ENCODE peak calls at places on chromosome 11, in six cellular contexts. One of them, this sample, is unnamed.

GRCh38 chr11:3834349-3835099 is 6.2 kb downstream of the RHOG start:
- DNase-seq in suprapubic skin: peak; percentile 80
- DNase-seq in stomach: peak; percentile 40
- DNase-seq in HepG2: no peak
- DNase-seq in GM12878: no peak
- DNase-seq in sigmoid colon: no peak
- DNase-seq in this sample: no peak

GRCh38 chr11:27722945-27723344 is 22.7 kb upstream of the BDNF start:
- DNase-seq in stomach: no peak
- DNase-seq in sigmoid colon: no peak
- DNase-seq in suprapubic skin: no peak
- DNase-seq in GM12878: no peak
- DNase-seq in HepG2: no peak
- DNase-seq in this sample: no peak

GRCh38 chr11:83643115-83643514 is 356.9 kb upstream of the CCDC90B start:
- DNase-seq in stomach: no peak
- DNase-seq in suprapubic skin: no peak
- DNase-seq in GM12878: peak; percentile 26
- DNase-seq in HepG2: no peak
- DNase-seq in sigmoid colon: no peak
- DNase-seq in this sample: no peak

GRCh38 chr11:113549611-113550061 is 74.4 kb upstream of the DRD2 start:
- DNase-seq in suprapubic skin: no peak
- DNase-seq in stomach: no peak
- DNase-seq in sigmoid colon: no peak
- DNase-seq in HepG2: no peak
- DNase-seq in GM12878: no peak
- DNase-seq in this sample: no peak

GRCh38 chr11:100512475-100512874 is 174.6 kb upstream of the ARHGAP42 start:
- DNase-seq in suprapubic skin: no peak
- DNase-seq in GM12878: no peak
- DNase-seq in stomach: no peak
- DNase-seq in HepG2: no peak
- DNase-seq in sigmoid colon: no peak
- DNase-seq in this sample: no peak

GRCh38 chr11:86559311-86559945 is 113.0 kb downstream of the ME3 start:
- DNase-seq in stomach: no peak
- DNase-seq in sigmoid colon: peak; percentile 69
- DNase-seq in GM12878: no peak
- DNase-seq in HepG2: no peak
- DNase-seq in suprapubic skin: no peak
- DNase-seq in this sample: peak; percentile 36

GRCh38 chr11:116791002-116791812 is 472 bp downstream of the APOA5 start:
- DNase-seq in HepG2: peak; percentile 73
- DNase-seq in suprapubic skin: peak; percentile 87
- DNase-seq in sigmoid colon: peak; percentile 88
- DNase-seq in stomach: peak; percentile 86
- DNase-seq in GM12878: no peak
- DNase-seq in this sample: peak; percentile 68

GRCh38 chr11:124917115-124917637 is 1.9 kb upstream of the HEPN1 start:
- DNase-seq in GM12878: no peak
- DNase-seq in stomach: no peak
- DNase-seq in sigmoid colon: no peak
- DNase-seq in HepG2: peak; percentile 16
- DNase-seq in suprapubic skin: no peak
- DNase-seq in this sample: no peak

GRCh38 chr11:16392646-16393045 is 36.3 kb upstream of the SOX6 start:
- DNase-seq in sigmoid colon: no peak
- DNase-seq in stomach: no peak
- DNase-seq in GM12878: no peak
- DNase-seq in HepG2: no peak
- DNase-seq in suprapubic skin: no peak
- DNase-seq in this sample: no peak

GRCh38 chr11:12239396-12240298 is 129.3 kb downstream of the MICAL2 start:
- DNase-seq in HepG2: no peak
- DNase-seq in sigmoid colon: no peak
- DNase-seq in suprapubic skin: no peak
- DNase-seq in GM12878: no peak
- DNase-seq in stomach: peak; percentile 77
- DNase-seq in this sample: no peak

GRCh38 chr11:24587655-24588054 is 90.8 kb downstream of the LUZP2 start:
- DNase-seq in GM12878: no peak
- DNase-seq in stomach: no peak
- DNase-seq in suprapubic skin: no peak
- DNase-seq in HepG2: no peak
- DNase-seq in sigmoid colon: no peak
- DNase-seq in this sample: no peak

GRCh38 chr11:75035911-75036536 is 47.3 kb downstream of the NEU3 start:
- DNase-seq in suprapubic skin: no peak
- DNase-seq in HepG2: no peak
- DNase-seq in stomach: no peak
- DNase-seq in GM12878: no peak
- DNase-seq in sigmoid colon: no peak
- DNase-seq in this sample: no peak

GRCh38 chr11:17887779-17888178 is 125.1 kb downstream of the SERGEF start:
- DNase-seq in suprapubic skin: no peak
- DNase-seq in GM12878: no peak
- DNase-seq in HepG2: no peak
- DNase-seq in sigmoid colon: no peak
- DNase-seq in stomach: no peak
- DNase-seq in this sample: no peak
- TF ChIP-seq EP300 in suprapubic skin: no peak
- TF ChIP-seq EP300 in GM12878: no peak
- TF ChIP-seq EP300 in HepG2: no peak
- TF ChIP-seq EP300 in sigmoid colon: no peak
- TF ChIP-seq EP300 in stomach: no peak
- TF ChIP-seq EP300 in this sample: no peak

DNA sequence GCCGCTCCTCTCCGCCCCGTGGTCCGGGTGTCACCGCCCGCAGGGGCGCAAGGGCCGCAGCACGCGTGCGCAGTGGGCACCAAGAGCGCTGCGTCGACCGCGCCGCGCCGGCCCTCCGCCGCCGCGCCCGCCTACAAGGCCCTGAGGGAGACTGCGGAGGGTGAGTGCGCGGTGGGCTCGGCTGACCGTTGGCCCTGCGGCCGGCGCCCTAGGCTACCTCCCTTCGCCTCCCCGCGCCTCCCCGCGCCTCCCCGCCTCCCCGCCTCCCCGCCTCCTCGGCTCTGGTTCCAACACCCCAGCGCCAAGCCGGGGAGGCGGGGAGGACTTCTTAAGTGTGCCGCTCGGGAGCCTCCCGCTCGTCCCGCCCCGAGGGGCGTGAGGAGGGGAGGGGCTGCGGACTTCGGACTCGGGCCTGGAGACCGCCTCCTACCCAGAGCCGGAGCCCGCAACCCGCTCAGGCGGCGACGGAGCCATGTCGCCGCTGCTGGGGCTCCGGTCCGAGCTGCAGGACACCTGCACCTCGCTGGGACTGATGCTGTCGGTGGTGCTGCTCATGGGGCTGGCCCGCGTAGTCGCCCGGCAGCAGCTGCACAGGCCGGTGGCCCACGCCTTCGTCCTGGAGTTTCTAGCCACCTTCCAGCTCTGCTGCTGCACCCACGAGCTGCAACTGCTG is at the start of gene AQP11:
- DNase-seq in GM12878: peak; percentile 24
- DNase-seq in stomach: peak; percentile 90
- DNase-seq in suprapubic skin: peak; percentile 85
- DNase-seq in HepG2: peak; percentile 86
- DNase-seq in sigmoid colon: peak; percentile 90
- DNase-seq in this sample: peak; percentile 90
- TF ChIP-seq POLR2A in GM12878: peak; percentile 56
- TF ChIP-seq POLR2A in stomach: no peak
- TF ChIP-seq POLR2A in suprapubic skin: no peak
- TF ChIP-seq POLR2A in HepG2: peak; percentile 92
- TF ChIP-seq POLR2A in sigmoid colon: no peak
- TF ChIP-seq POLR2A in this sample: peak; percentile 55

GRCh38 chr11:78586452-78587046 is 11.9 kb upstream of the NARS2 start:
- DNase-seq in sigmoid colon: no peak
- DNase-seq in suprapubic skin: no peak
- DNase-seq in stomach: no peak
- DNase-seq in GM12878: no peak
- DNase-seq in HepG2: no peak
- DNase-seq in this sample: no peak

GRCh38 chr11:78583889-78584288 is 9.2 kb upstream of the NARS2 start:
- DNase-seq in suprapubic skin: no peak
- DNase-seq in sigmoid colon: no peak
- DNase-seq in GM12878: no peak
- DNase-seq in HepG2: no peak
- DNase-seq in stomach: no peak
- DNase-seq in this sample: no peak

GRCh38 chr11:78588517-78588916 is 13.9 kb upstream of the NARS2 start:
- DNase-seq in HepG2: no peak
- DNase-seq in sigmoid colon: no peak
- DNase-seq in GM12878: no peak
- DNase-seq in suprapubic skin: no peak
- DNase-seq in stomach: no peak
- DNase-seq in this sample: no peak

DNA sequence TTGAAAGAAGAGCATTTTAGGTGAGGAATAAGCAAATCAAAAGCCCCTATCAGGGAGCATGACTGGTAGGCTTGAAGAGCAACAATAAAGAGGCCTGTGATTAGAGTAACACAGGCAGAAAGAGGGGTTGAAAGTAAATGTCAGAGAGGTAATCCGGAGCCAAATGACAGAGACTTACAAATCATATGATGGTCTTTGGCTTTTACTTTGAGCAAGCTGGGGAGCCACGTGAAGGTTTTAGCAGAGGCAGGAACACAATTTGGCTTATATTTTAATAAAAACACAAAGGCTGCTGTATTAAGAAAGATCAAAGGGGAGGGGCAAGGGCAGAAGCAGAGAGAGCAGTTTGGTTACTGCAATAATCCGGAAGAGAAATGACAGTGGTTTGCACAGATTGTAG is 12.8 kb upstream of the NARS2 start:
- DNase-seq in HepG2: no peak
- DNase-seq in suprapubic skin: no peak
- DNase-seq in stomach: no peak
- DNase-seq in sigmoid colon: no peak
- DNase-seq in GM12878: no peak
- DNase-seq in this sample: no peak
- H3K9me3 ChIP-seq in HepG2: peaks cover 22% of the 10 kb centered on the region
- H3K9me3 ChIP-seq in suprapubic skin: peaks cover 3% of the 10 kb centered on the region
- H3K9me3 ChIP-seq in stomach: peaks cover 22% of the 10 kb centered on the region
- H3K9me3 ChIP-seq in sigmoid colon: peaks cover 17% of the 10 kb centered on the region
- H3K9me3 ChIP-seq in GM12878: peaks cover 3% of the 10 kb centered on the region
- H3K9me3 ChIP-seq in this sample: no peaks in the 10 kb centered on the region

GRCh38 chr11:36928621-36929020 is 330.6 kb upstream of the RAG2 start:
- DNase-seq in stomach: no peak
- DNase-seq in sigmoid colon: no peak
- DNase-seq in HepG2: no peak
- DNase-seq in GM12878: no peak
- DNase-seq in suprapubic skin: no peak
- DNase-seq in this sample: no peak

DNA sequence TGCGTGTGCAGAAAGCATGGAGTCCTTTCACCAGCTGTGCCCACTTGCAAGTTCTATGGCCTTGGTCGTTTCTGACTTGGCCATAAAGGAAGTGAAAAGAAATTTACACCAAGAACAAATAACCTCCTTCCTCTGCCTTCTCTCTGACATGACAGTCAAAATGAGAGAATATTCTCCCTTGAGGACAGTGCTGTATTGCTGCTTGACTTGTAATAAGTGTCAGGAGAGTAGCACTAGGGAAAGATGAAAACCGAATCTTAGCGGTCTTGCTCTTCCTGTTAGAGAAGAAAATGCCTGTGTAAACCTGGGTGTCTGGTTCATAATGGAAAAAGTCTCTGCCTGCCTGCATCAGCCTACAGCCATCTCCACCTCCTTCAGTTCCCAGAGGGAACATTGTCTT is 333.1 kb upstream of the RAG2 start:
- DNase-seq in GM12878: no peak
- DNase-seq in HepG2: no peak
- DNase-seq in stomach: no peak
- DNase-seq in suprapubic skin: no peak
- DNase-seq in sigmoid colon: no peak
- DNase-seq in this sample: no peak
- TF ChIP-seq EP300 in GM12878: no peak
- TF ChIP-seq EP300 in HepG2: no peak
- TF ChIP-seq EP300 in stomach: no peak
- TF ChIP-seq EP300 in suprapubic skin: no peak
- TF ChIP-seq EP300 in sigmoid colon: no peak
- TF ChIP-seq EP300 in this sample: no peak

DNA sequence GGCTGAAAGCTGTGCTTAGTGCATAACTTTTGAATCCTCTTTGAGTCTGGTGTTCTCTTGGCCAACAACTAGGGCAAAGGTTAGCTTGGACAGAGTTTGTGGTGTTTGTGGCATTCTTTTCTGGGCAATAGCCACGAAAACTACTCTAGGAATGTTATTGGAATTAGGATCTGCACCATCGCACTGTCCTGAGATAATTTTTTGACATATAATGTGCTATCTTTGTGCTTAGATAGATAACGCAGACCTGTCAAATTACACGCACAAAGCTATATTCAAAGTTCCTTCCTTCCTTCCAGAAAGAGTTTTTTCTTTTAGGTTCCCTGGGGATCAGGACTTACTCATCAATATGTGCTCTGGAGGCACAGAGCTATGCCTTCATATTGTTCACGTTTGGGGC is 166.8 kb upstream of the MTMR2 start:
- DNase-seq in HepG2: peak; percentile 77
- DNase-seq in stomach: no peak
- DNase-seq in sigmoid colon: no peak
- DNase-seq in GM12878: no peak
- DNase-seq in suprapubic skin: no peak
- DNase-seq in this sample: no peak
- TF ChIP-seq POLR2A in HepG2: no peak
- TF ChIP-seq POLR2A in stomach: no peak
- TF ChIP-seq POLR2A in sigmoid colon: no peak
- TF ChIP-seq POLR2A in GM12878: no peak
- TF ChIP-seq POLR2A in suprapubic skin: no peak
- TF ChIP-seq POLR2A in this sample: no peak

GRCh38 chr11:133697161-133697560 is 148.2 kb downstream of the SPATA19 start:
- DNase-seq in sigmoid colon: no peak
- DNase-seq in suprapubic skin: no peak
- DNase-seq in GM12878: no peak
- DNase-seq in HepG2: no peak
- DNase-seq in stomach: no peak
- DNase-seq in this sample: no peak
- H3K9me3 ChIP-seq in sigmoid colon: no peaks in the 10 kb centered on the region
- H3K9me3 ChIP-seq in suprapubic skin: no peaks in the 10 kb centered on the region
- H3K9me3 ChIP-seq in GM12878: no peaks in the 10 kb centered on the region
- H3K9me3 ChIP-seq in HepG2: no peaks in the 10 kb centered on the region
- H3K9me3 ChIP-seq in stomach: no peaks in the 10 kb centered on the region
- H3K9me3 ChIP-seq in this sample: no peaks in the 10 kb centered on the region